ENCODE peak calls at places on chromosome 18, in six cellular contexts. One of them, this sample, is unnamed.

GRCh38 chr18:10365021-10365420 is 89.4 kb upstream of the APCDD1 start:
- DNase-seq in fibroblast of mammary gland: no peak
- DNase-seq in AG09309: no peak
- DNase-seq in HepG2: no peak
- DNase-seq in HFF-Myc: no peak
- DNase-seq in cardiac fibroblast: no peak
- DNase-seq in this sample: no peak

GRCh38 chr18:62788891-62789290 is 73.5 kb downstream of the PHLPP1 start:
- DNase-seq in cardiac fibroblast: no peak
- DNase-seq in HepG2: no peak
- DNase-seq in AG09309: peak; percentile 32
- DNase-seq in fibroblast of mammary gland: no peak
- DNase-seq in HFF-Myc: no peak
- DNase-seq in this sample: no peak

GRCh38 chr18:12422936-12423335 is 15.2 kb downstream of the PRELID3A start:
- DNase-seq in HFF-Myc: no peak
- DNase-seq in cardiac fibroblast: no peak
- DNase-seq in HepG2: peak; percentile 35
- DNase-seq in fibroblast of mammary gland: no peak
- DNase-seq in AG09309: no peak
- DNase-seq in this sample: no peak

GRCh38 chr18:23912356-23912755 is 102.2 kb upstream of the TTC39C start:
- DNase-seq in cardiac fibroblast: peak; percentile 69
- DNase-seq in HFF-Myc: no peak
- DNase-seq in fibroblast of mammary gland: peak; percentile 16
- DNase-seq in AG09309: no peak
- DNase-seq in HepG2: no peak
- DNase-seq in this sample: no peak

GRCh38 chr18:12599543-12599942 is 58.4 kb downstream of the SPIRE1 start:
- DNase-seq in AG09309: no peak
- DNase-seq in cardiac fibroblast: no peak
- DNase-seq in fibroblast of mammary gland: no peak
- DNase-seq in HFF-Myc: no peak
- DNase-seq in HepG2: no peak
- DNase-seq in this sample: no peak

GRCh38 chr18:48190994-48191393 is 218.2 kb downstream of the ZBTB7C start:
- DNase-seq in HepG2: no peak
- DNase-seq in HFF-Myc: no peak
- DNase-seq in AG09309: no peak
- DNase-seq in fibroblast of mammary gland: no peak
- DNase-seq in cardiac fibroblast: no peak
- DNase-seq in this sample: no peak

GRCh38 chr18:63022429-63023022 is 297.0 kb downstream of the BCL2 start:
- DNase-seq in HFF-Myc: no peak
- DNase-seq in fibroblast of mammary gland: no peak
- DNase-seq in AG09309: no peak
- DNase-seq in cardiac fibroblast: no peak
- DNase-seq in HepG2: no peak
- DNase-seq in this sample: no peak

GRCh38 chr18:58321986-58322385 is 278.0 kb downstream of the NEDD4L start:
- DNase-seq in fibroblast of mammary gland: peak; percentile 89
- DNase-seq in HFF-Myc: peak; percentile 72
- DNase-seq in HepG2: peak; percentile 50
- DNase-seq in cardiac fibroblast: peak; percentile 89
- DNase-seq in AG09309: peak; percentile 63
- DNase-seq in this sample: peak; percentile 34

GRCh38 chr18:47113796-47114540 is 36.3 kb downstream of the HDHD2 start:
- DNase-seq in HFF-Myc: no peak
- DNase-seq in fibroblast of mammary gland: peak; percentile 21
- DNase-seq in HepG2: no peak
- DNase-seq in cardiac fibroblast: no peak
- DNase-seq in AG09309: peak; percentile 35
- DNase-seq in this sample: no peak

GRCh38 chr18:13647761-13648160 is 78.6 kb downstream of the FAM210A start:
- DNase-seq in HepG2: no peak
- DNase-seq in fibroblast of mammary gland: no peak
- DNase-seq in cardiac fibroblast: no peak
- DNase-seq in AG09309: no peak
- DNase-seq in HFF-Myc: no peak
- DNase-seq in this sample: no peak

GRCh38 chr18:10010611-10011015 is 96.8 kb downstream of the VAPA start:
- DNase-seq in cardiac fibroblast: peak; percentile 84
- DNase-seq in AG09309: peak; percentile 83
- DNase-seq in HepG2: no peak
- DNase-seq in fibroblast of mammary gland: peak; percentile 89
- DNase-seq in HFF-Myc: peak; percentile 80
- DNase-seq in this sample: peak; percentile 100

GRCh38 chr18:48724455-48724854 is 185.6 kb downstream of the CTIF start:
- DNase-seq in fibroblast of mammary gland: no peak
- DNase-seq in cardiac fibroblast: no peak
- DNase-seq in HFF-Myc: no peak
- DNase-seq in AG09309: no peak
- DNase-seq in HepG2: no peak
- DNase-seq in this sample: no peak

GRCh38 chr18:74147491-74147778 is 199 bp downstream of the FBXO15 start:
- DNase-seq in HepG2: no peak
- DNase-seq in AG09309: no peak
- DNase-seq in fibroblast of mammary gland: no peak
- DNase-seq in cardiac fibroblast: no peak
- DNase-seq in HFF-Myc: no peak
- DNase-seq in this sample: no peak

GRCh38 chr18:48193521-48194251 is 215.5 kb downstream of the ZBTB7C start:
- DNase-seq in cardiac fibroblast: no peak
- DNase-seq in HFF-Myc: no peak
- DNase-seq in fibroblast of mammary gland: no peak
- DNase-seq in HepG2: no peak
- DNase-seq in AG09309: no peak
- DNase-seq in this sample: no peak

GRCh38 chr18:63480476-63480875 is 3.7 kb downstream of the SERPINB5 start:
- DNase-seq in HFF-Myc: no peak
- DNase-seq in cardiac fibroblast: no peak
- DNase-seq in AG09309: no peak
- DNase-seq in fibroblast of mammary gland: no peak
- DNase-seq in HepG2: no peak
- DNase-seq in this sample: no peak

GRCh38 chr18:8747440-8747937 is 42.1 kb downstream of the MTCL1 start:
- DNase-seq in cardiac fibroblast: peak; percentile 92
- DNase-seq in HFF-Myc: peak; percentile 91
- DNase-seq in fibroblast of mammary gland: peak; percentile 68
- DNase-seq in HepG2: no peak
- DNase-seq in AG09309: peak; percentile 73
- DNase-seq in this sample: no peak

GRCh38 chr18:61556862-61557261 is 223.6 kb downstream of the CDH20 start:
- DNase-seq in cardiac fibroblast: no peak
- DNase-seq in HepG2: no peak
- DNase-seq in AG09309: no peak
- DNase-seq in fibroblast of mammary gland: no peak
- DNase-seq in HFF-Myc: no peak
- DNase-seq in this sample: no peak

GRCh38 chr18:48831113-48831759 is 119.5 kb downstream of the SMAD7 start:
- DNase-seq in AG09309: no peak
- DNase-seq in HFF-Myc: no peak
- DNase-seq in HepG2: no peak
- DNase-seq in cardiac fibroblast: no peak
- DNase-seq in fibroblast of mammary gland: no peak
- DNase-seq in this sample: no peak

GRCh38 chr18:76530391-76530790 is 35.3 kb upstream of the ZNF516 start:
- DNase-seq in HFF-Myc: no peak
- DNase-seq in HepG2: no peak
- DNase-seq in cardiac fibroblast: no peak
- DNase-seq in fibroblast of mammary gland: no peak
- DNase-seq in AG09309: no peak
- DNase-seq in this sample: no peak

GRCh38 chr18:76528477-76529432 is 33.7 kb upstream of the ZNF516 start:
- DNase-seq in cardiac fibroblast: peak; percentile 50
- DNase-seq in fibroblast of mammary gland: peak; percentile 73
- DNase-seq in AG09309: no peak
- DNase-seq in HepG2: peak; percentile 50
- DNase-seq in HFF-Myc: peak; percentile 69
- DNase-seq in this sample: no peak

GRCh38 chr18:76530846-76531245 is 35.8 kb upstream of the ZNF516 start:
- DNase-seq in fibroblast of mammary gland: no peak
- DNase-seq in cardiac fibroblast: no peak
- DNase-seq in AG09309: no peak
- DNase-seq in HFF-Myc: no peak
- DNase-seq in HepG2: no peak
- DNase-seq in this sample: no peak

GRCh38 chr18:76532875-76533274 is 37.8 kb upstream of the ZNF516 start:
- DNase-seq in fibroblast of mammary gland: no peak
- DNase-seq in cardiac fibroblast: no peak
- DNase-seq in HFF-Myc: no peak
- DNase-seq in HepG2: no peak
- DNase-seq in AG09309: no peak
- DNase-seq in this sample: no peak

DNA sequence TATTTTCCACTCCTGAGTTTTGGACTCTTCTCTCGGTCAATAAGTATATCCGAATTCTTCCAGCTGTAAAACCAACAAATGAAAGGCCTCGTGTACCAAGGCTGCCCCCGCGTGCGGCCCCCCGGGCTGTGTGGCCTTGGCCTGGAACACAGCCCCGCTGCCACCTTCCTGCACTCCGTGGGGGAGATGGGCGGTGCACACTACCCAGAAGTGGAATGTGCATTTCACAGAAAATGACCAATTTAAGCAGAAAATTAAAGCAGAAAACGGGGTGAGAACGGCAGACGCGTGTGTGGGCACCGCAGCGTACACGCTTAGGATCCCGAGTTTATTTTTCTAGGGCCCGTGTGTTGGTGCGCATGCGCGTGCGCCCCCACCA is 34.4 kb upstream of the ZNF516 start:
- DNase-seq in fibroblast of mammary gland: no peak
- DNase-seq in cardiac fibroblast: no peak
- DNase-seq in HepG2: no peak
- DNase-seq in AG09309: no peak
- DNase-seq in HFF-Myc: no peak
- DNase-seq in this sample: no peak
- H3K4me3 ChIP-seq in fibroblast of mammary gland: peak overlapping the region; percentile 56
- H3K4me3 ChIP-seq in cardiac fibroblast: no peak overlapping the region
- H3K4me3 ChIP-seq in HepG2: peak overlapping the region; percentile 49
- H3K4me3 ChIP-seq in AG09309: no peak overlapping the region
- H3K4me3 ChIP-seq in HFF-Myc: peak overlapping the region; percentile 54
- H3K4me3 ChIP-seq in this sample: no peak overlapping the region

DNA sequence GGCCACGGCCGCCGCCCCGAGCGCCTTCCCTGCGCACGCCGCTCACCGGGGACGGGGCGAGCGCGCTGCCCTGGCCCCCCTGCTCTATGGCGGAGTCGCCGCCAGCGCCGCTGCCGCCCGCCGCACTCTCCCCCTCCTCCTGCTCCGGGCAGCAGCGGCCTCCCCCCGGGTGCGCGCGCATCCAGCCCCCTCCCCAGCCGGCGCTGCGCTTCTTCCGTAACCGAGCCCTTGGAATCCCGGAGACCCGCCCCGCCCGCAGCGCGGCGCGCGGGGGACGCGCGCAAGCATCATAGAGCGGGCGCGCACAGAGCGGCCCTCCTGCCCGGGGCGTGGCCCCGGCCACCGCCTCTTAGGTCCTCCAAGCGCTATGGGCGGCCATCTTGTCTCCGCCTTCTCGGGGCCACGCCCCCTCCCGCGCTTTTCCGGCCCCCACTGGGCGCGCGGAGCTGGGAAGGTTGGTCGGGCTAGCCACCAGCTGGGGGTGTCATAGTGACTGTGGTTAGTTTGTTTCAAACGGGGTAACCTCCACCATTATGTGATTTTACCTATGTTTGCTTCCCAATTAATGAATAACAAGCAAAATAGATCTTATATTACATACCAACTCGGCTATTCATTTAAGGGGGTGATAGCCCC is at the start of gene MBD2:
- DNase-seq in HFF-Myc: peak; percentile 78
- DNase-seq in cardiac fibroblast: peak; percentile 96
- DNase-seq in AG09309: peak; percentile 68
- DNase-seq in HepG2: peak; percentile 93
- DNase-seq in fibroblast of mammary gland: peak; percentile 92
- DNase-seq in this sample: peak; percentile 67
- TF ChIP-seq CTCF in HFF-Myc: no peak
- TF ChIP-seq CTCF in cardiac fibroblast: no peak
- TF ChIP-seq CTCF in AG09309: peak; percentile 11
- TF ChIP-seq CTCF in HepG2: peak; percentile 76
- TF ChIP-seq CTCF in fibroblast of mammary gland: peak; percentile 1
- TF ChIP-seq CTCF in this sample: peak; percentile 15

DNA sequence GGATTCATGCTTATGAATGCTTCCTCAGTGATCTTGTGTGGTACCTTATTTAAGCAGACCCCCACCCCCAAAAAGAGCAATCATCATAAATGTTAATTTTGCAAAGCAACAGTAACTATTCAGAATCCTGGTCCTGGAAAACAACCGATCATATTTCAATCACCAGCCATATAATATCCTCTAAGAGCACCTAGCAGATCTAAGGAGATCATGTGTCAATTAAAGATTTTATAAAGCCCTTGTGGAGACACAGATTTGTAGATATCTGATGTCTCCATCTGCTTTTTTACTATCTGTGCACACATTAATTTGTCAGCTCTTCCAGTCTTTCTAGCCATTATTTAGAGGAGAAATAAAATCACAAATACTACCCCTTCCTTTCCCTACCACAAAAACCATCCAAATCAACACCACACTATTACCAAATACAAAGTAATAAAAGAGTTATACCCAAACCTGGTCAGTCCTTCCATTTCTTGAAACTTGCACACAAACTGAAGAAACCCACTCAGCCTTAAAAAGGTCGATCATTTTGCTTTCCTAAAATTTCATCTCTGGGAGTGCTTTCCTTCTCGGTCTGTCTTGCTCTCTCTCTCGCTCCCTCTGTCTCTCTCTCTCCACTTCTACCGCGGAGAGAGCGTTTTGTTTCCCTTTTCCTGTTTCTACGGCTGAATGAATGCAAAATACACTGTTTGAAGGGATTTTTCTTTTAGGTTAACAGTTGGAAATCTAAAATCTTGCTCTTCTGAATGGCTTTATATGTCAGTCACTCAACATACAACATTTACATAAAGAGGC is 423.9 kb downstream of the TGIF1 start:
- DNase-seq in cardiac fibroblast: peak; percentile 17
- DNase-seq in HFF-Myc: no peak
- DNase-seq in fibroblast of mammary gland: peak; percentile 21
- DNase-seq in AG09309: no peak
- DNase-seq in HepG2: no peak
- DNase-seq in this sample: no peak
- H3K4me3 ChIP-seq in cardiac fibroblast: no peak overlapping the region
- H3K4me3 ChIP-seq in HFF-Myc: no peak overlapping the region
- H3K4me3 ChIP-seq in fibroblast of mammary gland: peak overlapping the region; percentile 17
- H3K4me3 ChIP-seq in AG09309: no peak overlapping the region
- H3K4me3 ChIP-seq in HepG2: no peak overlapping the region
- H3K4me3 ChIP-seq in this sample: no peak overlapping the region

GRCh38 chr18:45456076-45457066 is 158.9 kb upstream of the SLC14A2 start:
- DNase-seq in fibroblast of mammary gland: peak; percentile 19
- DNase-seq in cardiac fibroblast: no peak
- DNase-seq in HFF-Myc: no peak
- DNase-seq in AG09309: no peak
- DNase-seq in HepG2: no peak
- DNase-seq in this sample: no peak
- TF ChIP-seq CTCF in fibroblast of mammary gland: no peak
- TF ChIP-seq CTCF in cardiac fibroblast: no peak
- TF ChIP-seq CTCF in HFF-Myc: no peak
- TF ChIP-seq CTCF in AG09309: no peak
- TF ChIP-seq CTCF in HepG2: no peak
- TF ChIP-seq CTCF in this sample: no peak